ENCODE peak calls at places on chromosome 19, in six cellular contexts. Y, S, O, L, U and C are unnamed samples.
A peak's percentile ranks its signal among the peaks of the same experiment; 100 is the strongest.

GRCh38 chr19:12695090-12695489 is 1.3 kb downstream of the FBXW9 start:
- DNase-seq in U (no peak), O (no peak), L (no peak), S (no peak), Y (no peak), C (no peak)

GRCh38 chr19:9971341-9971897 is 35.1 kb upstream of the OLFM2 start:
- DNase-seq in Y (no peak), U (no peak), L (no peak), S (no peak), O (no peak), C (no peak)

GRCh38 chr19:33323093-33323820 is 20.9 kb upstream of the CEBPA start:
- DNase-seq in U (no peak), L (no peak), S (no peak), O (no peak), Y (no peak), C (no peak)

GRCh38 chr19:32865326-32865725 is 4.2 kb downstream of the SLC7A9 start:
- DNase-seq in O (no peak), U (no peak), Y (no peak), L (no peak), S (no peak), C (no peak)

GRCh38 chr19:32570081-32570785 is 10.8 kb upstream of the PDCD5 start:
- DNase-seq in O (peak; percentile 35), U (peak; percentile 66), L (peak; percentile 72), S (peak; percentile 50), Y (peak; percentile 49), C (peak; percentile 59)

GRCh38 chr19:45152504-45153338 is 8.1 kb downstream of the NKPD1 start:
- DNase-seq in U (peak; percentile 59), O (no peak), S (peak; percentile 58), Y (no peak), L (peak; percentile 72), C (no peak)

GRCh38 chr19:10352764-10353671 is 13.6 kb upstream of the ICAM3 start:
- DNase-seq in Y (no peak), S (no peak), U (peak; percentile 40), L (peak; percentile 32), O (no peak), C (no peak)

GRCh38 chr19:43432866-43433673 is 18.4 kb downstream of the TEX101 start:
- DNase-seq in S (peak; percentile 76), L (peak; percentile 63), O (peak; percentile 39), Y (peak; percentile 77), U (peak; percentile 57), C (peak; percentile 43)

GRCh38 chr19:52369463-52370340 is at the start of gene ZNF880:
- DNase-seq in U (peak; percentile 90), O (peak; percentile 93), Y (peak; percentile 90), L (peak; percentile 96), S (peak; percentile 94), C (peak; percentile 46)

GRCh38 chr19:53019684-53020083 is 6.0 kb downstream of the ERVV-1 start:
- DNase-seq in S (peak; percentile 8), U (no peak), L (peak; percentile 3), O (no peak), Y (no peak), C (no peak)

GRCh38 chr19:19778666-19779065 is 42.9 kb downstream of the ZNF506 start:
- DNase-seq in S (no peak), U (no peak), L (peak; percentile 6), O (no peak), Y (no peak), C (no peak)

GRCh38 chr19:34265221-34265650 is 10.9 kb downstream of the GARRE1 start:
- DNase-seq in L (no peak), O (no peak), U (no peak), S (no peak), Y (peak; percentile 45), C (no peak)

GRCh38 chr19:54352546-54352945 is 12.2 kb downstream of the LAIR1 start:
- DNase-seq in O (no peak), Y (no peak), L (no peak), U (no peak), S (no peak), C (no peak)

GRCh38 chr19:44876930-44877530 is 14.0 kb upstream of the TOMM40 start:
- DNase-seq in L (no peak), S (no peak), U (no peak), Y (no peak), O (no peak), C (no peak)

GRCh38 chr19:39497850-39498261 is 891 bp upstream of the DLL3 start:
- DNase-seq in O (no peak), Y (no peak), U (peak; percentile 24), L (peak; percentile 49), S (peak; percentile 60), C (no peak)

GRCh38 chr19:8702350-8702749 is 3.8 kb upstream of the ACTL9 start:
- DNase-seq in Y (no peak), S (no peak), O (no peak), U (no peak), L (peak; percentile 6), C (no peak)

GRCh38 chr19:49151339-49152217 is 3.6 kb downstream of the HRC start:
- DNase-seq in L (peak; percentile 53), Y (peak; percentile 92), O (no peak), U (peak; percentile 23), S (peak; percentile 60), C (no peak)

GRCh38 chr19:2627319-2627829 is 75.1 kb downstream of the GNG7 start:
- DNase-seq in O (peak; percentile 93), S (peak; percentile 84), Y (peak; percentile 95), L (peak; percentile 94), U (peak; percentile 99), C (peak; percentile 99)

GRCh38 chr19:57192064-57192395 is 730 bp downstream of the ZNF264 start:
- DNase-seq in Y (peak; percentile 21), U (no peak), L (peak; percentile 9), O (no peak), S (no peak), C (no peak)

GRCh38 chr19:39410620-39411005 is 1.9 kb upstream of the PLEKHG2 start:
- DNase-seq in L (peak; percentile 48), Y (no peak), U (no peak), S (peak; percentile 56), O (no peak), C (no peak)

GRCh38 chr19:8194528-8195275 is 14.5 kb upstream of the CERS4 start:
- DNase-seq in U (no peak), O (no peak), S (peak; percentile 80), Y (no peak), L (peak; percentile 33), C (no peak)

GRCh38 chr19:10654610-10655456 is 687 bp downstream of the ILF3 start:
- DNase-seq in U (no peak), L (peak; percentile 47), Y (peak; percentile 66), O (peak; percentile 40), S (peak; percentile 86), C (no peak)

GRCh38 chr19:35169226-35169995 is 14.9 kb downstream of the FXYD5 start:
- DNase-seq in Y (no peak), U (no peak), O (no peak), S (no peak), L (no peak), C (no peak)

GRCh38 chr19:47036233-47036651 is 12.2 kb downstream of the TMEM160 start:
- DNase-seq in L (no peak), U (peak; percentile 22), Y (no peak), O (no peak), S (no peak), C (no peak)

GRCh38 chr19:13103961-13104847 is 1.5 kb upstream of the LYL1 start:
- DNase-seq in Y (no peak), U (no peak), O (peak; percentile 64), S (peak; percentile 96), L (no peak), C (no peak)

GRCh38 chr19:46210634-46211033 is 18.9 kb upstream of the IGFL1 start:
- DNase-seq in O (no peak), Y (no peak), S (no peak), L (no peak), U (no peak), C (no peak)

GRCh38 chr19:58020129-58020528 is 13.7 kb upstream of the ZSCAN1 start:
- DNase-seq in Y (no peak), S (no peak), U (no peak), L (no peak), O (no peak), C (no peak)

GRCh38 chr19:3536429-3537100 is 2.4 kb upstream of the TEKTIP1 start:
- DNase-seq in Y (no peak), S (no peak), U (no peak), L (no peak), O (peak; percentile 32), C (no peak)

GRCh38 chr19:54312436-54313362 is at the start of gene LILRA5:
- DNase-seq in L (no peak), S (peak; percentile 62), U (no peak), O (peak; percentile 60), Y (no peak), C (no peak)

GRCh38 chr19:1400281-1401137 is 833 bp downstream of the GAMT start:
- DNase-seq in U (peak; percentile 42), Y (no peak), S (no peak), L (peak; percentile 22), O (no peak), C (peak; percentile 27)

GRCh38 chr19:1401138-1401888 is at the start of gene GAMT:
- DNase-seq in O (no peak), U (no peak), L (peak; percentile 42), Y (no peak), S (peak; percentile 80), C (no peak)

GRCh38 chr19:1402411-1403070 is 1.2 kb upstream of the GAMT start:
- DNase-seq in L (no peak), O (no peak), Y (peak; percentile 46), U (no peak), S (no peak), C (no peak)

GRCh38 chr19:1399745-1400144 is 1.6 kb downstream of the GAMT start:
- DNase-seq in Y (no peak), L (no peak), O (no peak), U (no peak), S (no peak), C (no peak)

GRCh38 chr19:1401889-1402217 is 511 bp upstream of the GAMT start:
- DNase-seq in Y (no peak), O (no peak), L (no peak), S (no peak), U (no peak), C (no peak)
- TF ChIP-seq CTCF in Y (no peak), O (no peak), L (no peak), S (no peak), U (no peak), C (no peak)

GRCh38 chr19:50380137-50380536 is 3.9 kb downstream of the NR1H2 start:
- DNase-seq in Y (no peak), U (peak; percentile 37), S (no peak), O (no peak), L (no peak), C (no peak)
- TF ChIP-seq CTCF in Y (no peak), U (no peak), S (no peak), O (no peak), L (no peak), C (no peak)

DNA sequence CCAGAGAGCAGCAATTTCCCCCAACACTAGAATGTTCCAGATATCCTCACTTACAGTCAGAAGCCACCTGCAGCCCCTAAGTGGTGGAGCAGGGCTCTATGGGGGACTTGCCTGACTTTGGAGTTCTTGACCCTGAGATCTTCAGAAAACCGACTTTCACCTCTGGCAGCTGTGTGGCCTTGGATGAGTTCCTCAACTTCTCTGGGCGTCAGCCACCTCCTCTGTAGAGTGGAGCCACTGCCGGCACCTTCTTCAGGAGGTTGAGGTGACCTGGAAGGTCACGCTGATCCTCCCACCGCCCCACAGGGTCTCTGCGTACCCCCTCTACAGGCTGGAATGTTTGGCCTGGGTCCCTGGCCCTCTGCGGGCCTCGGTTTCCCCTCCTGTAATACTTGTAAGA is 7.1 kb upstream of the FUT5 start:
- DNase-seq in S (no peak), Y (no peak), O (no peak), L (no peak), U (no peak), C (no peak)
- TF ChIP-seq CTCF in S (no peak), Y (no peak), O (no peak), L (no peak), U (no peak), C (no peak)

GRCh38 chr19:30968210-30968609 is 381.0 kb downstream of the TSHZ3 start:
- DNase-seq in O (no peak), U (no peak), S (no peak), Y (no peak), L (no peak), C (no peak)
- TF ChIP-seq CTCF in O (no peak), U (no peak), S (no peak), Y (no peak), L (no peak), C (peak; percentile 50)